ENCODE peak calls at places on chromosomes 6 and 20, in four cellular contexts. C is HepG2, W is GM12878, T is K562. V is an unnamed sample.

GRCh38 chr6:25136879-25137278 is 142.3 kb upstream of the CARMIL1 start:
- DNase-seq in C (no peak), W (no peak), T (no peak), V (no peak)

GRCh38 chr6:150069707-150070106 is 786 bp upstream of the ULBP3 start:
- DNase-seq in W (no peak), T (no peak), C (no peak), V (no peak)

GRCh38 chr6:20876016-20876415 is 341.8 kb downstream of the CDKAL1 start:
- DNase-seq in T (no peak), C (no peak), W (no peak), V (no peak)

GRCh38 chr6:10659697-10660348 is 34.6 kb downstream of the C6orf52 start:
- DNase-seq in C (no peak), W (no peak), T (no peak), V (no peak)

GRCh38 chr6:6688283-6688682 is 99.8 kb downstream of the LY86 start:
- DNase-seq in W (no peak), C (peak), T (no peak), V (no peak)

GRCh38 chr20:64152906-64153305 is 11.3 kb upstream of the MYT1 start:
- DNase-seq in C (no peak), T (no peak), W (no peak), V (no peak)

GRCh38 chr20:63377256-63378114 is 16.3 kb upstream of the CHRNA4 start:
- DNase-seq in W (no peak), T (no peak), C (peak), V (no peak)

GRCh38 chr20:3041818-3042504 is 1.5 kb upstream of the GNRH2 start:
- DNase-seq in T (no peak), C (no peak), W (no peak), V (no peak)

GRCh38 chr6:168418631-168419250 is 22.2 kb upstream of the SMOC2 start:
- DNase-seq in W (no peak), C (no peak), T (no peak), V (no peak)

GRCh38 chr6:132414761-132415160 is 13.5 kb upstream of the MOXD1 start:
- DNase-seq in T (no peak), C (no peak), W (no peak), V (no peak)

GRCh38 chr20:32576560-32576959 is 8.6 kb downstream of the NOL4L start:
- DNase-seq in T (no peak), W (no peak), C (no peak), V (no peak)

GRCh38 chr20:57652865-57653545 is 32.8 kb upstream of the ZBP1 start:
- DNase-seq in C (no peak), T (peak), W (no peak), V (peak)

GRCh38 chr6:105431226-105431625 is 28.3 kb upstream of the PREP start:
- DNase-seq in T (peak), W (no peak), C (peak), V (peak)

GRCh38 chr20:16562259-16562658 is 11.0 kb downstream of the KIF16B start:
- DNase-seq in C (no peak), T (no peak), W (no peak), V (no peak)

GRCh38 chr6:147167576-147168461 is 36.4 kb upstream of the STXBP5 start:
- DNase-seq in W (no peak), C (no peak), T (no peak), V (no peak)

GRCh38 chr6:30763618-30764489 is 19.5 kb upstream of the IER3 start:
- DNase-seq in W (peak), T (peak), C (peak), V (peak)

GRCh38 chr6:52136934-52137467 is 49.2 kb upstream of the IL17A start:
- DNase-seq in W (no peak), C (no peak), T (no peak), V (no peak)

GRCh38 chr20:10553326-10553984 is 118.3 kb downstream of the SLX4IP start:
- DNase-seq in T (peak), C (peak), W (no peak), V (peak)

GRCh38 chr20:59159822-59160740 is 3.5 kb upstream of the ZNF831 start:
- DNase-seq in C (no peak), W (no peak), T (no peak), V (no peak)

GRCh38 chr6:25267662-25268061 is 11.5 kb upstream of the CARMIL1 start:
- DNase-seq in T (no peak), W (no peak), C (no peak), V (no peak)

GRCh38 chr20:62587757-62588402 is 54.4 kb upstream of the SLCO4A1 start:
- DNase-seq in T (peak), W (no peak), C (no peak), V (no peak)

GRCh38 chr6:30990422-30991086 is 7.0 kb downstream of the MUC21 start:
- DNase-seq in T (no peak), W (no peak), C (no peak), V (no peak)

GRCh38 chr6:170291271-170292110 is 613 bp upstream of the DLL1 start:
- DNase-seq in W (no peak), C (no peak), T (no peak), V (no peak)

GRCh38 chr6:170289971-170290305 is 940 bp downstream of the DLL1 start:
- DNase-seq in W (no peak), T (no peak), C (no peak), V (no peak)

GRCh38 chr6:170292111-170292777 is 1.4 kb upstream of the DLL1 start:
- DNase-seq in C (no peak), T (no peak), W (no peak), V (no peak)

GRCh38 chr6:170289108-170289931 is 1.6 kb downstream of the DLL1 start:
- DNase-seq in W (no peak), T (no peak), C (no peak), V (no peak)

GRCh38 chr6:170290306-170291128 is at the start of gene DLL1:
- DNase-seq in W (no peak), T (no peak), C (no peak), V (no peak)
- TF ChIP-seq CHD4 in W (no peak), T (no peak), C (no peak), V (no peak)

DNA sequence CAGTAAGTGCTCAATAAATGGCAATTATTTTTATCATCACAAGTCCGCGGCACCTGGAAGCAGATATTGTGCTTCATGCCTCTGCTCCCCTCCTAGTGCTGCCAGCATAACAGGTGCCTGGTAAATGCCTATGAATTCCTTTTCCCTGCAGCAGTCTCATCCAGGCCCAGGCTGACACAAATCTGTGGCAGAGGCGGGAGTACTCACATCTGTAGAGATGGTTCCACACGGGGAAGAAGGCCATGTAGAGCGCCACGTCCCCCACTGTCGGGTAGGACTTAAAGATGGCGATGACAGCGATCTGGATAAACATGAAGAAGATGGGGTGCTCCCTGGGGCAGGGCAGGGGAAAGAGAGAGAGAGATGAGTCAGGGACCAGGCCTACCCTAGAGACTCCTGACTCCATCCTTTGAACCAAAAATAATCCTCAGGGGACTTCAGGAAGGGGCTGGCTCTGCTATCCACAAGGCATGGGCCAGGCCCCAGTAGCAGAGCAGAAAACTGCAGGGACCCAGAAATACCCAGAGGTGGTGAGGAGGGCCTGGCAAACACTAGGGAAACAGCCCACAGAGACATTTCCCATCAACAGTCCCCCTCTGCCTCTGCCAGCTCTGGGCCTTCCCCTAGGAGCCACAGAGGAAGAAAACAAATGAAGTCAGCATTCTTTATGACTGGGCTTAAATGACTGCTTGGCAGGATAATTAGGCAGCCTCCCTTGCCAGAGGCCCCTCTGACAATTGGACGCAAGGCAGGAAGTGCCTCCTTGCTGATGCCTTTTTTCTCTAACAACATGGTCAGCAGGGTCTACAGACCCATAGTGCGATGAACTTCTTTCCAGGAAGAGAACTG is 23.0 kb downstream of the MAP1LC3A start:
- DNase-seq in C (no peak), T (no peak), W (peak), V (no peak)
- TF ChIP-seq MYC in C (no peak), T (no peak), W (no peak), V (no peak)

GRCh38 chr6:38815250-38815649 is 100.1 kb downstream of the DNAH8 start:
- DNase-seq in C (no peak), W (no peak), T (no peak), V (no peak)
- TF ChIP-seq CHD4 in C (no peak), W (no peak), T (no peak), V (no peak)

DNA sequence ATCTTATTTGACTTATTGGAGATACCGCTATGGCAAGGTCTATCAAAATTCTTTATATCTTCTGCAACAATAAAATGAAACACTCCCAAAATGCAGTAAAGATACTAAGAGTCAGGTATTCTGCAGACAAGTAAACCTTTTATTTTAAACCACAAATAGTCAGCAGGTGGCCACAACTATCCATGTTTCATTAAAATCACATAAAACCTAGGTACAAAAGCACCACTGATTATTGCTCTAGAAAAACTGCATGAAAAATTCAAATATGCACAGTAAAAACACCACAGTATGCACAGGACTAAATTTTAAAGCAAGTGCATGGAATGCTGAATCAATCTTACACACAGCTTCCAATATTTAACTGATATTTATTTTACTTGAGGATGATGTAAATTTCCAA is 33.4 kb downstream of the HMGN3 start:
- DNase-seq in T (no peak), W (no peak), C (no peak), V (no peak)
- TF ChIP-seq MYC in T (no peak), W (no peak), C (no peak), V (no peak)

GRCh38 chr6:15837205-15837604 is 174.4 kb upstream of the DTNBP1 start:
- DNase-seq in C (no peak), T (no peak), W (no peak), V (no peak)
- TF ChIP-seq CHD4 in C (no peak), T (no peak), W (no peak), V (no peak)

GRCh38 chr20:1894471-1894950 is 696 bp upstream of the SIRPA start:
- DNase-seq in T (peak), W (no peak), C (no peak), V (peak)

GRCh38 chr20:1896859-1897258 is 1.7 kb downstream of the SIRPA start:
- DNase-seq in W (no peak), C (no peak), T (no peak), V (no peak)

GRCh38 chr20:1893721-1894470 is 1.3 kb upstream of the SIRPA start:
- DNase-seq in W (no peak), C (peak), T (no peak), V (peak)

GRCh38 chr20:1895674-1896496 is 678 bp downstream of the SIRPA start:
- DNase-seq in W (no peak), T (no peak), C (no peak), V (peak)

DNA sequence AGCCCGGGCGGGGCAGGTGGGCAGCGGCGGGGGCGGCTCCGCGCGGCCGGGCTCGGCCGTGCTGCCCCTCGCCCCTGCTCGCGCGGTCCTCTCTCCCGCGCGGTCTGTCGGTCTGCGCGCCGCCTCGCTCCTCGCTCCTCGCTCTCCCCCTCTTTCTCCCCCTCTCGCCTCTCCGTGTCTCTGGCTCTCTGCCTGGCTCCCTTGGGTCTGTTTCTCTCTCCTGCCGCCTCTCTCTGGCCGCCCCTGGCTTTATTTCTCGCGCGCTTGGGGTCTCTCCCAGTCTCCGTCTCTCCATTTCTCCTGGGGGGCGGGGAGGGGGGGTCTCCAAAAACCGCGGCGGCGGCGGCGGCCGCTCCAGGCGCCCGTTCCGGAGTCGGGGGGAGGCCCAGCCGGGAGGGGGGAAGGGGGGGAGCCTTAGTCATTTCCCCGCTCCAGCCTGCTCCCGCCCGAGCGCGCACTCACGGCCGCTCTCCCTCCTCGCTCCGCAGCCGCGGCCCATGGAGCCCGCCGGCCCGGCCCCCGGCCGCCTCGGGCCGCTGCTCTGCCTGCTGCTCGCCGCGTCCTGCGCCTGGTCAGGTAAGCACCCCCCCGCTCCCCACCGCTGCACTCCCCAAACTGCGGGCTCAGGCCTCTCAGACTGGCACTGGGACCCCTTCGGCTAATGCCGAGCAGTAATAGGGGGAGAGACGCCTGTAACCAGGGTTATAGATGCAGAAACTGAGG is at the start of gene SIRPA:
- DNase-seq in T (peak), C (no peak), W (no peak), V (peak)
- TF ChIP-seq MYC in T (no peak), C (no peak), W (no peak), V (no peak)

V was measured in A549.